ENCODE peak calls at places on chromosomes 13 and 19, in seven cellular contexts. J, G, N, R, I, H and X are unnamed samples. For H3K36me3 and H3K4me1, the result is how much of the 10 kb centered on the place peaks cover.

GRCh38 chr13:59112375-59112774 is 1051.4 kb downstream of the DIAPH3 start:
- DNase-seq in G (peak), J (no peak), R (no peak), H (no peak), I (no peak), N (no peak), X (no peak)

GRCh38 chr13:46492946-46493345 is 60.0 kb upstream of the LRCH1 start:
- DNase-seq in J (no peak), H (no peak), R (no peak), G (peak), I (no peak), N (no peak), X (no peak)

GRCh38 chr19:10660346-10660745 is 6.2 kb downstream of the ILF3 start:
- DNase-seq in R (no peak), G (peak), H (no peak), I (no peak), J (no peak), N (no peak), X (no peak)

GRCh38 chr19:21483589-21484170 is 21.7 kb upstream of the ZNF429 start:
- DNase-seq in N (peak), I (peak), G (no peak), H (peak), J (peak), R (no peak), X (peak)

GRCh38 chr19:13899912-13900584 is 5.9 kb downstream of the BRME1 start:
- DNase-seq in N (no peak), H (peak), J (no peak), R (no peak), I (no peak), G (no peak), X (no peak)

GRCh38 chr19:52231154-52231565 is 38.2 kb upstream of the ZNF766 start:
- DNase-seq in H (no peak), R (no peak), N (no peak), G (peak), J (no peak), I (no peak), X (no peak)

GRCh38 chr13:36885901-36886300 is 34.1 kb downstream of the SMAD9 start:
- DNase-seq in R (no peak), G (no peak), I (no peak), H (no peak), J (no peak), N (no peak), X (no peak)

GRCh38 chr13:106033634-106034033 is 501.8 kb downstream of the EFNB2 start:
- DNase-seq in I (no peak), G (peak), R (no peak), J (no peak), N (no peak), H (no peak), X (no peak)

GRCh38 chr19:16433986-16434385 is 37.8 kb downstream of the EPS15L1 start:
- DNase-seq in G (no peak), I (no peak), J (no peak), H (no peak), R (no peak), N (no peak), X (no peak)

GRCh38 chr13:51259359-51259645 is 37.1 kb downstream of the FAM124A start:
- DNase-seq in R (no peak), H (no peak), N (no peak), I (no peak), J (no peak), G (no peak), X (no peak)

GRCh38 chr13:79604752-79605151 is 123.8 kb downstream of the NDFIP2 start:
- DNase-seq in G (no peak), R (no peak), H (no peak), I (no peak), J (no peak), N (no peak), X (no peak)

GRCh38 chr13:62360609-62361008 is 945.0 kb upstream of the PCDH20 start:
- DNase-seq in R (no peak), H (no peak), J (no peak), G (no peak), N (no peak), I (no peak), X (no peak)

GRCh38 chr19:39080431-39080830 is 3.7 kb upstream of the ACP7 start:
- DNase-seq in J (no peak), G (peak), I (no peak), H (no peak), N (no peak), R (no peak), X (no peak)

GRCh38 chr19:14554382-14554812 is 17.5 kb downstream of the NDUFB7 start:
- DNase-seq in N (no peak), I (no peak), H (no peak), J (no peak), G (peak), R (no peak), X (no peak)

GRCh38 chr19:42427313-42427712 is at the start of gene LIPE:
- DNase-seq in G (no peak), N (no peak), R (no peak), H (no peak), J (no peak), I (no peak), X (no peak)

GRCh38 chr19:42440357-42441046 is 2.2 kb downstream of the CXCL17 start:
- DNase-seq in R (no peak), J (peak), N (peak), I (peak), H (peak), G (peak), X (peak)

GRCh38 chr13:110633776-110634175 is 18.4 kb downstream of the NAXD start:
- DNase-seq in H (no peak), J (no peak), G (no peak), I (no peak), N (no peak), R (no peak), X (no peak)

GRCh38 chr13:40517486-40518311 is 148.7 kb downstream of the FOXO1 start:
- DNase-seq in N (no peak), G (no peak), H (no peak), J (no peak), I (no peak), R (no peak), X (no peak)

GRCh38 chr13:101144808-101145419 is 271.4 kb downstream of the NALCN start:
- DNase-seq in N (no peak), G (peak), H (no peak), I (no peak), J (no peak), R (no peak), X (no peak)

GRCh38 chr19:30358821-30359580 is 13.2 kb upstream of the ZNF536 start:
- DNase-seq in R (no peak), H (no peak), I (no peak), N (no peak), G (no peak), J (no peak), X (no peak)

GRCh38 chr19:33470686-33471085 is 50.9 kb downstream of the PEPD start:
- DNase-seq in R (no peak), I (no peak), J (no peak), N (peak), H (no peak), G (no peak), X (no peak)

GRCh38 chr19:7013678-7014077 is 7.6 kb downstream of the MBD3L2B start:
- DNase-seq in J (no peak), R (no peak), H (no peak), I (no peak), G (peak), N (no peak), X (no peak)

GRCh38 chr19:46786236-46787039 is 2.0 kb downstream of the SLC1A5 start:
- DNase-seq in N (peak), R (no peak), I (peak), J (peak), G (peak), H (peak), X (peak)

DNA sequence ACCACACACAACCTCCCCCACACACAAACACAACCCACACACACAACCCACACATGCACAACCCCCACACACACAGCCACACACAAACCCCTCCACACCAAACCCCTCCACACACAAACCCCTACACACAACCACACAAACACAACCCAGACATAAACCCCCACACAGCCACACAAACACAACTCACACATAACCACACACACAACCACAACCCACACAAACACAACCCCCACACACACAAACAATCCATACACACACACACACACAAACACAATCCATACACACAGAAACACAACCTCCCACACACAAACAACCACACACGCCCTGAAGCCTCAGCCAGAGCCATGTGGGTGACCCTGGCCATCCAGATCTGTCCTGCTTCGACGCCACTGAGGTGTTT is 30.0 kb upstream of the ISYNA1 start:
- DNase-seq in R (no peak), J (no peak), H (no peak), G (no peak), N (no peak), I (no peak), X (no peak)
- H3K36me3 ChIP-seq in R (under half), J (half or more), H (under half), G (under half), N (under half), I (under half), X (under half)

GRCh38 chr19:28988066-28988465 is 224.9 kb downstream of the UQCRFS1 start:
- DNase-seq in I (no peak), N (no peak), R (no peak), H (no peak), G (no peak), J (no peak), X (no peak)

GRCh38 chr19:28985201-28985600 is 227.8 kb downstream of the UQCRFS1 start:
- DNase-seq in G (no peak), N (no peak), I (no peak), J (no peak), R (no peak), H (no peak), X (no peak)

GRCh38 chr19:28987177-28987576 is 225.8 kb downstream of the UQCRFS1 start:
- DNase-seq in R (no peak), J (no peak), G (no peak), N (no peak), I (no peak), H (no peak), X (no peak)

DNA sequence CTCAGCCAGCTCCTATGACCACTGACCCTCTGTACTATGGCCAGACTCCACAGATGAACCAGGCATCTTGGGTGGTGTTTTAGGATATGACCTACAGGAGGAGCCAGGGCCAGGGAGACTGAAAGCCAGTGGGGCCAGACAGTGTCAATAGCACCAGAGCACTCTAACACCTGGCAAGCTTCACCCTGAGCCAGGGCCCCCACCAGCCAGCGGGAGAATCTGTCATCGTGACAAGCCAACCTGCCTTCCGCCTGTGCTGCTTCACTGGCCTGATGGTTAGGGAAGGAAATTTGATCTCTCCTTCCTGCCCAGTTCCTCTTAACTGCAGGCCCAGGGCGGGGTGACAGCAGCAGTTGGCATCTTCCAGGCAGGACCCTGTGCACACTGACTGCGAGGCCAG is 222.4 kb downstream of the UQCRFS1 start:
- DNase-seq in G (no peak), J (no peak), N (no peak), R (no peak), I (no peak), H (no peak), X (no peak)
- TF ChIP-seq CTCF in G (no peak), J (no peak), N (no peak), R (no peak), I (no peak), H (no peak), X (no peak)

GRCh38 chr19:589693-590395 is at the start of gene HCN2:
- DNase-seq in N (no peak), J (no peak), I (no peak), R (no peak), H (no peak), G (no peak), X (no peak)
- H3K4me1 ChIP-seq in N (under half), J (under half), I (under half), R (under half), H (under half), G (under half), X (under half)

GRCh38 chr13:102642475-102642874 is 45.7 kb downstream of the TPP2 start:
- DNase-seq in N (no peak), R (no peak), I (peak), H (no peak), G (no peak), J (peak), X (peak)
- H3K36me3 ChIP-seq in N (half or more), R (under half), I (half or more), H (under half), G (under half), J (half or more), X (half or more)

GRCh38 chr13:112513761-112514160 is 74.2 kb downstream of the TUBGCP3 start:
- DNase-seq in R (no peak), H (no peak), I (no peak), N (no peak), J (no peak), G (no peak), X (no peak)

GRCh38 chr13:112510987-112511715 is 76.8 kb downstream of the TUBGCP3 start:
- DNase-seq in N (no peak), H (no peak), J (no peak), R (no peak), I (no peak), G (peak), X (no peak)

GRCh38 chr13:112506046-112506445 is 81.9 kb downstream of the TUBGCP3 start:
- DNase-seq in J (no peak), H (no peak), R (no peak), N (no peak), I (no peak), G (peak), X (no peak)

GRCh38 chr13:112509190-112509589 is 78.8 kb downstream of the TUBGCP3 start:
- DNase-seq in H (no peak), I (no peak), N (no peak), G (no peak), R (no peak), J (peak), X (peak)

DNA sequence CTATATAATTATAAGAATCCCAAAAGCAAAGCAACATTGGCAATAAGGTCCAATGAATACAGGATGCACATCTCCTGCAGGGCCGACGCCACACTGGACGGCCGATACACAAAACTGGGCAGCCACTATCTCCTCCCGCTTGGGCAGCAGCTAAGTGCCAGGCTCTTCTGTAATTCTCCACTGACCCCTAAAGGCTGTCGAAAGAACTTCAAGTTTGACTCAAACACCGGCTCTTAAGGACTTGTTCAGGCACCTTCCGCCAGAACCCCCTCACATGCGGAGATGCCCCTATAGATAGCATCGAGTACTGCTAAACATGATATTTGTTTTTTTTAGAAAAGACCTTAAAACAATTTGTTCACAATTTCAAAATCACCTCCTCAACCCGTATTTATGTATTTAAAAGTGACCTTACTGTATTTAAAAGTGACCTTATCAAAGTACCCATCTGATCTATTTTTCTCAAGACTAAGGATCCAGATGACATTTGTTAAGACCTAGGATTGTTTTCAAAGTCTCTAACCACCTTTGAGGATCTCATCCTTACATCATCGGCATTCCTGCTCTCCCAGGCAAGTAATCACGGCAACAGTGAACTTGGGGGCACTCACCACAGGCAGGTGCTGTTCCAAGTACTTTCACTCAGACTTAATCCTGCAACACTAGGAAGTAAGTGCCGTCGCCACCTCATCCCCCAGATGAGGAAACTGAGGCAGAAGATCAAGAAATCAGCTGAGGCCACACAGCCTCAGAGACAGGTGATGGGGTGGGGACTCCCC is 77.8 kb downstream of the TUBGCP3 start:
- DNase-seq in G (peak), I (no peak), J (peak), R (no peak), N (no peak), H (no peak), X (peak)
- TF ChIP-seq CTCF in G (peak), I (no peak), J (peak), R (peak), N (no peak), H (peak), X (peak)

DNA sequence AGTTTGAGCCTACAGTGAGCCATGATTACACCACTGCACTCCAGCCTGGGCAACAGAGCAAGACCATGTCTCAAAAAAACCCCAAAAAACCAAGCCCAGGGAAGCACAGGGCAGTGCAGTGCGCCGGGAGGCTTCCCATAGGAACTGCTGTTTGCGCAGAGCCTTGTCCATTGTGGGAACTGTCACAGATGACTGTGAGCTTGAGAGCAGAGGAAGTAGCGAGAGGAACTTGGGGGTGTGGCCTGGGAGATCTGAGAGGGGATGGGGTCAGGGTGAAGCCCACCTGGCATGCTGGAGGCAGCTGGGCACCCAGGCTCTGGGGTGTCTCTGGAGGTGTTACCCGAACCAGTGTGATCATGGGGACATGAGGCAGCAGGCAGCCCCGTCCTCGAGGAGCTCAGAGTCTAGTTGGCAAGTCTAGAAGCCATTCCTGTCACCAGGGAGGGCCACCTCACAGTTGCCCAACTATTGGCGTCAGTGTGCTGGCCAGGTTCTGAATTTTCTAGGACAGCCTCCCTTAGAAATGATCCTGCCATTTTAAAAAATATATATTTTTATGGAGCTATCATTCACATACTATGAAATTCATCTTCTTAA is 10.4 kb downstream of the KDM4B start:
- DNase-seq in R (no peak), I (no peak), H (no peak), G (no peak), J (no peak), N (no peak), X (no peak)
- H3K4me1 ChIP-seq in R (under half), I (half or more), H (under half), G (under half), J (half or more), N (half or more), X (half or more)

DNA sequence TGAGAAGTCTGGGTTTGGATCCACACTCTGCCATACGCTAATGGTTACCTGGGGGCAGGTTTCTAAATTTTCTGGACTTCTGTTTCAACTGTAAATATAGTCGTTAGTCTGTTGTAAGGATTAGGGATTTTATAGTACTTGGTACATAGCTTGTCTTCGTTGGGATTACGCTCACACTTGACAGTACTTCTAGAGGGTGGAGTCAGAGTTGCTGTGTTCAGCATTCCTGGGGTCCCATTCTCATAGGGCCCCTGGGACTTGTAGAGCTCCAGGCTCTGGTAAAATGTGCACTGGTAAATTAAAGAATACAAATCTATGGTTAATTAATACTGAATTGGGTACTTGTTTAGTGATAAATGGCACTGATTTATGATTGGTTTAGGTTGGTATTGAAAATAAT is 45.2 kb downstream of the TPP2 start:
- DNase-seq in H (no peak), I (no peak), G (no peak), N (no peak), J (no peak), R (no peak), X (no peak)
- H3K36me3 ChIP-seq in H (under half), I (half or more), G (under half), N (half or more), J (half or more), R (under half), X (half or more)